ENCODE peak calls at places on chromosomes 13 and 19, in seven cellular contexts. X is bronchial epithelial cell; A is iPS-NIHi11; B is stimulated activated naive B cell treated with anti-CD40 and anti-IgM and Interleukin-4, amounts not matched to agents 10 μg/mL and 1 μg/mL and 100 μg/mL, for 72 hours; U is stimulated activated CD4-positive, alpha-beta T cell treated with anti-CD3 and anti-CD28 coated beads, Interleukin-1b, Interleukin-23, amount 100 ng/mL, for 4 hours; G is stimulated activated CD8-positive, alpha-beta memory T cell treated with anti-CD3 and anti-CD28 coated beads, Interleukin-7, amount 100 ng/mL, for 1 hour; W is nucleus accumbens. R is an unnamed sample.

GRCh38 chr19:1235625-1236538 is 1.9 kb downstream of the CBARP start:
- DNase-seq in U (no peak), G (no peak), A (no peak), B (no peak), W (no peak), X (no peak), R (no peak)

GRCh38 chr13:49454388-49455015 is 10.4 kb downstream of the SETDB2 start:
- DNase-seq in U (no peak), G (no peak), X (no peak), W (no peak), B (no peak), A (no peak), R (no peak)

GRCh38 chr19:1630811-1631210 is 21.6 kb downstream of the TCF3 start:
- DNase-seq in B (no peak), G (no peak), U (no peak), A (no peak), X (no peak), W (no peak), R (no peak)

GRCh38 chr13:36190771-36191170 is 23.6 kb downstream of the SOHLH2 start:
- DNase-seq in X (no peak), U (no peak), G (no peak), W (no peak), B (no peak), A (no peak), R (no peak)

GRCh38 chr19:50512999-50513745 is 541 bp downstream of the ASPDH start:
- DNase-seq in X (no peak), B (no peak), W (no peak), A (no peak), G (no peak), U (no peak), R (no peak)

GRCh38 chr19:15265214-15265613 is 33.0 kb upstream of the EPHX3 start:
- DNase-seq in G (no peak), X (no peak), B (no peak), W (no peak), A (no peak), U (no peak), R (no peak)

GRCh38 chr13:66483712-66484111 is 746.4 kb downstream of the PCDH9 start:
- DNase-seq in B (no peak), W (no peak), G (no peak), X (no peak), A (no peak), U (no peak), R (no peak)

GRCh38 chr13:91904597-91904996 is 506.2 kb downstream of the GPC5 start:
- DNase-seq in B (no peak), U (no peak), X (no peak), W (no peak), A (no peak), G (no peak), R (no peak)

GRCh38 chr19:35055715-35056179 is 14.2 kb downstream of the HPN start:
- DNase-seq in U (no peak), A (peak), B (no peak), W (no peak), G (no peak), X (peak), R (no peak)

GRCh38 chr13:113638173-113638746 is 19.7 kb downstream of the ATP4B start:
- DNase-seq in X (no peak), A (no peak), G (no peak), W (no peak), U (no peak), B (no peak), R (no peak)

GRCh38 chr13:73695325-73695724 is 438.9 kb downstream of the KLF12 start:
- DNase-seq in B (no peak), X (no peak), G (no peak), W (no peak), A (no peak), U (no peak), R (no peak)

GRCh38 chr13:31903072-31903815 is 128.3 kb upstream of the FRY start:
- DNase-seq in X (no peak), G (no peak), W (no peak), A (no peak), B (no peak), U (no peak), R (no peak)

GRCh38 chr13:30739646-30740642 is 4.6 kb downstream of the ALOX5AP start:
- DNase-seq in A (no peak), B (no peak), W (no peak), X (peak), U (peak), G (peak), R (peak)

GRCh38 chr19:6534451-6535093 is 3.7 kb downstream of the TNFSF9 start:
- DNase-seq in A (peak), W (no peak), G (no peak), X (peak), U (no peak), B (no peak), R (no peak)

GRCh38 chr19:45130888-45131615 is 29.7 kb downstream of the NKPD1 start:
- DNase-seq in A (no peak), U (peak), G (no peak), B (no peak), W (peak), X (peak), R (no peak)

GRCh38 chr13:108895220-108895704 is 265.9 kb downstream of the MYO16 start:
- DNase-seq in W (no peak), X (peak), B (no peak), U (no peak), A (no peak), G (no peak), R (no peak)

GRCh38 chr13:111031531-111031961 is 83.6 kb upstream of the ARHGEF7 start:
- DNase-seq in X (no peak), B (no peak), U (no peak), W (no peak), A (no peak), G (no peak), R (no peak)

GRCh38 chr19:45716314-45717130 is 14.2 kb downstream of the FBXO46 start:
- DNase-seq in B (no peak), G (no peak), U (no peak), W (no peak), A (peak), X (peak), R (no peak)

GRCh38 chr13:20609145-20609544 is 42.2 kb downstream of the IFT88 start:
- DNase-seq in G (no peak), U (no peak), B (no peak), X (peak), W (no peak), A (no peak), R (no peak)

GRCh38 chr19:11138659-11139526 is 16.7 kb downstream of the SPC24 start:
- DNase-seq in A (peak), G (no peak), B (no peak), X (peak), W (peak), U (no peak), R (no peak)